ENCODE peak calls at places on chromosomes 16 and 17, in seven cellular contexts. O is stomach, V is H1, M is sigmoid colon, E is breast epithelium, D is SK-N-MC, B is transverse colon. F is an unnamed sample.

GRCh38 chr17:40320771-40321501 is 12.0 kb downstream of the RARA start:
- DNase-seq in O (no peak), V (no peak), M (peak), E (no peak), D (no peak), B (peak), F (peak)

GRCh38 chr17:69853533-69854262 is 221.3 kb upstream of the KCNJ16 start:
- DNase-seq in O (no peak), V (no peak), M (no peak), E (no peak), D (no peak), B (no peak), F (no peak)

GRCh38 chr16:22360963-22361659 is 13.3 kb downstream of the CDR2 start:
- DNase-seq in O (no peak), V (no peak), M (no peak), E (no peak), D (no peak), B (no peak), F (no peak)

GRCh38 chr16:2121853-2122252 is 13.8 kb downstream of the PKD1 start:
- DNase-seq in O (no peak), V (no peak), M (peak), E (no peak), D (no peak), B (no peak), F (no peak)

GRCh38 chr16:78227855-78228254 is 128.4 kb downstream of the WWOX start:
- DNase-seq in O (no peak), V (no peak), M (no peak), E (no peak), D (no peak), B (no peak), F (no peak)

GRCh38 chr16:31465788-31466370 is 6.1 kb upstream of the TGFB1I1 start:
- DNase-seq in O (no peak), V (no peak), M (peak), E (no peak), D (no peak), B (no peak), F (no peak)

GRCh38 chr16:69187387-69187890 is 475 bp downstream of the SNTB2 start:
- DNase-seq in O (peak), V (no peak), M (peak), E (peak), D (no peak), B (peak), F (peak)

GRCh38 chr16:88445583-88445960 is 7.5 kb upstream of the ZFPM1 start:
- DNase-seq in O (no peak), V (no peak), M (no peak), E (no peak), D (no peak), B (no peak), F (no peak)

GRCh38 chr17:9291912-9292562 is 270.7 kb downstream of the NTN1 start:
- DNase-seq in O (peak), V (no peak), M (peak), E (peak), D (no peak), B (peak), F (no peak)

GRCh38 chr17:76500074-76500744 is 1.0 kb downstream of the RHBDF2 start:
- DNase-seq in O (no peak), V (no peak), M (no peak), E (no peak), D (no peak), B (peak), F (no peak)

GRCh38 chr16:72997141-72997542 is 50.8 kb downstream of the ZFHX3 start:
- DNase-seq in O (peak), V (no peak), M (no peak), E (no peak), D (no peak), B (no peak), F (no peak)

GRCh38 chr16:600781-601180 is 10.9 kb downstream of the RAB40C start:
- DNase-seq in O (no peak), V (no peak), M (no peak), E (no peak), D (no peak), B (no peak), F (no peak)

GRCh38 chr17:56824503-56824902 is 9.2 kb downstream of the C17orf67 start:
- DNase-seq in O (no peak), V (no peak), M (no peak), E (no peak), D (peak), B (no peak), F (no peak)
- TF ChIP-seq POLR2AphosphoS5 in O (no peak), V (no peak), M (no peak), E (no peak), D (no peak), B (no peak), F (no peak)

GRCh38 chr17:64779344-64780095 is 117.4 kb upstream of the SMURF2 start:
- DNase-seq in O (no peak), V (no peak), M (no peak), E (no peak), D (no peak), B (peak), F (peak)

GRCh38 chr17:64775701-64776570 is 113.8 kb upstream of the SMURF2 start:
- DNase-seq in O (no peak), V (no peak), M (no peak), E (no peak), D (no peak), B (no peak), F (peak)

GRCh38 chr17:64778367-64779290 is 116.5 kb upstream of the SMURF2 start:
- DNase-seq in O (peak), V (no peak), M (peak), E (no peak), D (no peak), B (peak), F (peak)

GRCh38 chr17:64777413-64778101 is 115.5 kb upstream of the SMURF2 start:
- DNase-seq in O (no peak), V (no peak), M (peak), E (no peak), D (no peak), B (peak), F (peak)

GRCh38 chr17:64778102-64778366 is 115.9 kb upstream of the SMURF2 start:
- DNase-seq in O (no peak), V (no peak), M (no peak), E (no peak), D (no peak), B (no peak), F (no peak)
- H3K4me3 ChIP-seq in O (peak), V (peak), M (peak), E (peak), D (peak), B (peak), F (peak)

DNA sequence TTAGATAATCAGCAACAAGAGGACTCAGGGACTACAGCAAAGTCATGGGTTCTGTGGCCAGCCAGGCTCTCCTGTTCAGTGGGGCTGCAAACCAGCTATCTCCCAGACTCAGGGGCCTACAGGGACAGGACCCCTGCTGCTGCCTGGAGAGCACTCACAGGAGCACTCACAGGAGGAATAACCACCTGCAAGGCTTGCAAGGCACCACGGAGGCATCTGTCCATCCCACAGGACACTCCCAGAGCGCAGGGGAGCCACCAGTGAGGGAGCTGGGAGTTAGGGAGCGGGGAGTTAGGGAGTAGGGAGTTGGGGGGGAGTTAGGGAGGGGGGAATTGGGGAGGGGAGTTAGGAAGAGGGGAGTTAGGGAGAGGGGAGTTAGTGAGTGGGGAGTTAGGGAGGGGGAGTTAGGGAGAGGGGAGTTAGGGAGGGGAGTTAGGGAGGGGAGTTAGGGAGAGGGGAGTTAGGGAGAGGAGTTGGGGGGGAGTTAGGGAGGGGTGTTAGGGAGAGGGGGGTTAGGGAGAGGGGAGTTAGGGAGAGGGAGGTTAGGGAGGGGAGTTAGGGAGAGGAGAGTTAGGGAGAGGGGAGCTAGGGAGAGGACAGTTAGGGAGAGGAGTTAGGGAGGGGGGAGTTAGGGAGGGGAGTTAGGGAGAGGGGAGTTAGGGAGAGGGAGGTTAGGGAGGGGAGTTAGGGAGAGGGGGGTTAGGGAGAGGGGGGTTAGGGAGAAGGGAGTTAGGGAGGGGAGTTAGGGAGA is 5.7 kb downstream of the CANT1 start:
- DNase-seq in O (no peak), V (no peak), M (peak), E (peak), D (no peak), B (peak), F (peak)
- TF ChIP-seq POLR2AphosphoS5 in O (no peak), V (peak), M (no peak), E (no peak), D (no peak), B (no peak), F (no peak)

DNA sequence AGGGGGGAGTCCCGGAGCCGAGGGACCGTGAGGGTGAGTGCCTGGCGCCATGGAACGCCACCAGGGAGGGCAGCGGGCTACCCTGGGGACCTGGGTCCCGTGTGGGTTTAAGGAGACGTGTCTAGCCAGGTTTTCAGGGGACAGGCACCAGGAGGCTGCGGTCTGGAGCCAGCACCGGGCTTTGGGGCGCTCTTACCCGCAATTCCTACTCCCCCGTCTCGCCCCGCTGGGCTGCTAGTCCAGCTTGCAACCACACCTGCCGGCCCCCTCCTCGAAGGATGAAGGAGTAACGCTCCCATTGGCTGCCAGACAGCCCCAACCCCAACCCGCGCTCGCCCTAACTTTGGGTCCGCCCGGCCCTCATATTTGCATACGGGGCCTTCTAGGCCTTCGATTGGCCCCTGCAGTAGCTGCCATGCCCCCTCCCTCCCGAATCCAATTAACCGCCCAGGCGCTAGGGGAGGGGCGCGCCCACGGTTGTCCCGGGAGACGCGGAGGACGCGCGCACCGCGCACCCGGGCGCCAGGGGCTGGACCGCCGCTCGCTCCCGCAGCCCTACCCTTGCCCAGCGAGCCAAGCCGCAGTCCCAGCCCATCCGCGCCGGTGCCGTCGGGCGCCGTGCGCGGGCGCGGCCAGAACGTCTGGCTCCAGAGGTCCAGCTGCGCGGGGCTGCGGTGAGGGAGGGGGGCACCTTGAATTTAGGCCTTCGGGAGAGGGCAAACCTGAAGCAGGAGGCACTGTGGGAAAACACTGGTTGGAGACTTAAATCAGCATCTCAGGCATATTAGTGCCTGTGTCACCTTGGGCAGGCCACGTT is at the start of gene TTLL6:
- DNase-seq in O (peak), V (peak), M (peak), E (peak), D (no peak), B (peak), F (peak)
- H3K4me3 ChIP-seq in O (peak), V (peak), M (peak), E (peak), D (peak), B (peak), F (peak)

DNA sequence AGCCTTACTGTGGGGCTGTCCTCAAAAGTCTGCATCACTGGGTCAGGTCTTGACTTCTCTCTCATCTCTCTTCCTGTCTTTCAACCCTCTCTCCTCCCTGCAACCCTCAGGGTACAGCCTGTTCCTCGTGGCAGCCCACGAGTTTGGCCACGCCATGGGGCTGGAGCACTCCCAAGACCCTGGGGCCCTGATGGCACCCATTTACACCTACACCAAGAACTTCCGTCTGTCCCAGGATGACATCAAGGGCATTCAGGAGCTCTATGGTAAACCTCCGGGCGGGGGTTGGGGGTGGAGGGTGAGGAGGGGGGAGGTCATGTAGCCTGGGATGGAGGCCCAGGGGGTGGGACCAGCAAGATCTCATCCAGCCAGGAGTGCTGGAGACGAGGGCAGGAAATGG is 12.7 kb downstream of the MMP2 start:
- DNase-seq in O (no peak), V (no peak), M (no peak), E (no peak), D (no peak), B (no peak), F (no peak)
- TF ChIP-seq POLR2AphosphoS5 in O (no peak), V (no peak), M (no peak), E (no peak), D (no peak), B (no peak), F (no peak)

F was measured in suprapubic skin.